ENCODE peak calls at places on chromosomes 6 and 20, in four cellular contexts. O is GM23248, M is fibroblast of lung, Y is psoas muscle. D is an unnamed sample.

GRCh38 chr6:79127660-79128059 is 49.6 kb upstream of the PHIP start:
- DNase-seq in O (no peak), M (no peak), Y (no peak), D (no peak)

GRCh38 chr20:6421321-6422030 is 298.6 kb upstream of the FERMT1 start:
- DNase-seq in O (no peak), M (no peak), Y (no peak), D (no peak)

GRCh38 chr6:126959765-126960164 is 158.7 kb upstream of the RSPO3 start:
- DNase-seq in O (no peak), M (no peak), Y (no peak), D (no peak)

GRCh38 chr6:10389739-10390494 is 25.0 kb downstream of the TFAP2A start:
- DNase-seq in O (no peak), M (no peak), Y (no peak), D (no peak)

GRCh38 chr6:156859686-156860085 is 82.5 kb downstream of the ARID1B start:
- DNase-seq in O (no peak), M (no peak), Y (no peak), D (no peak)

GRCh38 chr20:61253640-61254511 is 1.8 kb downstream of the CDH4 start:
- DNase-seq in O (peak; percentile 51), M (peak; percentile 61), Y (no peak), D (peak; percentile 23)

GRCh38 chr6:34919651-34920050 is 30.6 kb downstream of the ANKS1A start:
- DNase-seq in O (peak; percentile 79), M (peak; percentile 36), Y (no peak), D (no peak)

GRCh38 chr6:132298344-132298949 is 102.8 kb downstream of the MOXD1 start:
- DNase-seq in O (peak; percentile 64), M (peak; percentile 35), Y (no peak), D (peak; percentile 23)

GRCh38 chr6:42281570-42281969 is 63.9 kb upstream of the MRPS10 start:
- DNase-seq in O (no peak), M (no peak), Y (no peak), D (no peak)

GRCh38 chr20:1816384-1817381 is 78.5 kb upstream of the SIRPA start:
- DNase-seq in O (peak; percentile 94), M (peak; percentile 77), Y (no peak), D (peak; percentile 92)

GRCh38 chr20:46963758-46964181 is 69.1 kb downstream of the EYA2 start:
- DNase-seq in O (no peak), M (no peak), Y (no peak), D (peak; percentile 89)

GRCh38 chr6:14671261-14671681 is 553.7 kb downstream of the CD83 start:
- DNase-seq in O (peak; percentile 91), M (peak; percentile 96), Y (peak; percentile 62), D (peak; percentile 84)

GRCh38 chr6:125584468-125584939 is 164.9 kb upstream of the HEY2 start:
- DNase-seq in O (no peak), M (peak; percentile 22), Y (peak; percentile 86), D (peak; percentile 1)

GRCh38 chr6:165574770-165575549 is 88.1 kb downstream of the PDE10A start:
- DNase-seq in O (no peak), M (peak; percentile 9), Y (no peak), D (peak; percentile 9)

GRCh38 chr6:165573671-165574070 is 89.4 kb downstream of the PDE10A start:
- DNase-seq in O (no peak), M (peak; percentile 68), Y (peak; percentile 47), D (no peak)

GRCh38 chr6:165571068-165571682 is 91.9 kb downstream of the PDE10A start:
- DNase-seq in O (no peak), M (peak; percentile 69), Y (no peak), D (no peak)

GRCh38 chr6:165571721-165572132 is 91.3 kb downstream of the PDE10A start:
- DNase-seq in O (no peak), M (peak; percentile 37), Y (no peak), D (no peak)

DNA sequence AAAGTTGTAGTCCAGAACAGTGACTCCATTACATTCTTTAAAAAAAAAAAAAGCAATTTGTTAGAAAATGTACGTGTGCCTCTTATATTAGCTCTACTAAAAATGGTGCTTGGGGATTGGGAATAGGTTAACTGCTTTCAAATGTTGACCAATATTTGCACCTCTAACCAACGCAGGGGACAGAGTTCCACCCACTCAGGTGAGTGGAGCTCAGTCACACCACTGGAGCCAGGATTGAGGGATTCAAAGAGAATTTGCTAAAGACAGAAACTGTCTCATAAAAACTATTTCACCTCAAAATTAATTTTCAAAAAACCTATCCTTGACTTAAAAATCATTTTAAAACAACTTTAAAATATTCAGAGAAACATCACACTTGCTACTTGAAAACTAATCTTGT is 88.8 kb downstream of the PDE10A start:
- DNase-seq in O (no peak), M (no peak), Y (no peak), D (no peak)
- H3K27me3 ChIP-seq in O (no peaks in the 10 kb centered on the region), M (no peaks in the 10 kb centered on the region), Y (no peaks in the 10 kb centered on the region), D (no peaks in the 10 kb centered on the region)

GRCh38 chr20:58071991-58072390 is 156.5 kb downstream of the ANKRD60 start:
- DNase-seq in O (no peak), M (no peak), Y (no peak), D (no peak)
- H3K36me3 ChIP-seq in O (no peaks in the 10 kb centered on the region), M (no peaks in the 10 kb centered on the region), Y (no peaks in the 10 kb centered on the region), D (no peaks in the 10 kb centered on the region)

GRCh38 chr6:160347259-160348208 is 644 bp upstream of the SLC22A3 start:
- DNase-seq in O (no peak), M (no peak), Y (peak; percentile 59), D (no peak)
- H3K27me3 ChIP-seq in O (peaks cover 27% of the 10 kb centered on the region), M (peaks cover 6% of the 10 kb centered on the region), Y (no peaks in the 10 kb centered on the region), D (no peaks in the 10 kb centered on the region)

DNA sequence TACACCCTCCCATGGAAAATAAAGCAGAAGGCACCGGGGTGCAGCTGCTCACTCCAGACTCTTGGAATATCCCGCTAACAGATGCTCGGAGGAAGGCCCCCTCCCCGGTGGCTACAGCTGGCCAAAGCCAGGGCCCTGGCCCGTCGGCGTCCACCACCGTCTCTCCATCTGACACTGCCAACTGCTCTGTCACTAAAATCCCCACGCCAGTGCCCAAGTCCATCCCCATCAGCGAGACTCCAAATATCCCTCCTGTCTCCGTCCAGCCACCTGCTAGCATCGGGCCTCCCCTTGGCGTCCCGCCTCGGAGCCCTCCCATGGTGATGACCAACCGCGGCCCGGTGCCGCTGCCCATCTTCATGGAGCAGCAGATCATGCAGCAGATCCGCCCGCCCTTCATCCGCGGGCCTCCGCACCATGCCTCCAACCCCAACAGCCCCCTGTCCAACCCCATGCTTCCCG is 143.8 kb downstream of the SOBP start:
- DNase-seq in O (no peak), M (no peak), Y (peak; percentile 64), D (no peak)
- H3K36me3 ChIP-seq in O (no peaks in the 10 kb centered on the region), M (peaks cover 4% of the 10 kb centered on the region), Y (no peaks in the 10 kb centered on the region), D (no peaks in the 10 kb centered on the region)

GRCh38 chr20:59577809-59578601 is 26.3 kb upstream of the PHACTR3 start:
- DNase-seq in O (no peak), M (no peak), Y (no peak), D (no peak)
- H3K27me3 ChIP-seq in O (peaks cover 60% of the 10 kb centered on the region), M (no peaks in the 10 kb centered on the region), Y (peaks cover 14% of the 10 kb centered on the region), D (peaks cover 15% of the 10 kb centered on the region)

DNA sequence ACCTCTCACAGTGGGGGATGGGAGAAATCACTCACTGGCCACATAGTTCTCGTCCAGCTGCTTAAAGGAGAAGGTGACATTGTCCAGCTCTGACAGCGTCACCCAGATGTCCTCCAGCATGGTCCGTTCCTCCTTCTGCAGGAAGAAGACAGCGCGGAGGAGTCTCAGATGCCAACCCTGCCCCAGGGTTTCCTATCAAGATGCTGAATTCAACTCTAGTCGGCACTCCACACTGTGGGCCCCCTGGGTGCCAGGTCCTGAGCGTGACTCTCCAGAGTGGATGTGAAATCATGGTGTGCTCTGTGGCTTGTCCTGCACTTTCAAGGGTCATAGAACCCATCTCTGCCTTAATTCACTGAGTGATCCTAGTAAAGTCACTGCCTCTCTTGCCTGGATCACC is 193.2 kb downstream of the PREX1 start:
- DNase-seq in O (no peak), M (no peak), Y (peak; percentile 3), D (no peak)
- H3K36me3 ChIP-seq in O (no peaks in the 10 kb centered on the region), M (no peaks in the 10 kb centered on the region), Y (no peaks in the 10 kb centered on the region), D (no peaks in the 10 kb centered on the region)

DNA sequence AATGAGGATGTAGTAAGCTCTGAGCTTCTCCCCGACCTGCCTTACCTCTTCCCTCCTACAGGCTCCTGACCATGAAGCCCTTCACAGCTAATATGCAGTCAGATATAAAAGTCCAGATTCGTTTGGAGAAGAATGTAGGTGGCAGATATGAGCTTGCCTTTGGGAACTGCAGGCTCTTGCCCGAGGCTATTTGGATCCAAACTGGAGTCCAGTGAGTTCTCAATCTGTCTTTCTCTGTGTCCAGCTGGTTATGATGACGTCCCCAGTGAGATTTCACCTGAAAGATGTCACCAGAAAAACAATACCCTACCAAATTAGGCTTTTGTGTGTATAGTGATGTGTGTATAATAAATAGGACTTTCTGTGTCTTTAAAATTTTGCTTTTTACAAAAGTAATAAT is 14.7 kb upstream of the BPIFA3 start:
- DNase-seq in O (no peak), M (no peak), Y (no peak), D (no peak)
- H3K27me3 ChIP-seq in O (peaks cover 14% of the 10 kb centered on the region), M (no peaks in the 10 kb centered on the region), Y (peaks cover 7% of the 10 kb centered on the region), D (peaks cover 2% of the 10 kb centered on the region)

GRCh38 chr6:149383371-149383770 is 16.7 kb upstream of the SUMO4 start:
- DNase-seq in O (no peak), M (no peak), Y (no peak), D (no peak)
- H3K36me3 ChIP-seq in O (peaks cover 39% of the 10 kb centered on the region), M (peaks cover 7% of the 10 kb centered on the region), Y (peaks cover 5% of the 10 kb centered on the region), D (peaks cover 25% of the 10 kb centered on the region)